ENCODE peak calls at places on chromosomes 1 and 21, in four cellular contexts. V is GM12878, W is HCT116, R is HepG2. T is an unnamed sample.

GRCh38 chr1:94001397-94002045 is 92.3 kb upstream of the GCLM start:
- DNase-seq in W (no peak), R (no peak), V (no peak), T (no peak)

GRCh38 chr21:42651515-42652401 is 1.7 kb upstream of the PDE9A start:
- DNase-seq in V (no peak), W (no peak), R (no peak), T (no peak)

GRCh38 chr1:168164771-168165170 is 14.0 kb upstream of the TIPRL start:
- DNase-seq in V (no peak), R (no peak), W (no peak), T (no peak)

GRCh38 chr1:211511947-211512346 is 20.0 kb upstream of the RD3 start:
- DNase-seq in R (no peak), W (no peak), V (no peak), T (no peak)

GRCh38 chr1:67668660-67669059 is 16.3 kb upstream of the GADD45A start:
- DNase-seq in W (no peak), R (no peak), V (no peak), T (no peak)

GRCh38 chr1:47478090-47478489 is 40.2 kb downstream of the FOXD2 start:
- DNase-seq in V (no peak), R (peak), W (no peak), T (no peak)

GRCh38 chr1:23424171-23424959 is at the start of gene TCEA3:
- DNase-seq in R (peak), W (no peak), V (no peak), T (no peak)

GRCh38 chr1:168279253-168279652 is 1.4 kb upstream of the TBX19 start:
- DNase-seq in R (no peak), W (no peak), V (no peak), T (peak)

GRCh38 chr1:79193211-79194079 is 186.9 kb upstream of the ADGRL4 start:
- DNase-seq in W (peak), R (no peak), V (peak), T (no peak)

GRCh38 chr1:53183277-53183990 is 13.2 kb upstream of the CPT2 start:
- DNase-seq in R (peak), V (no peak), W (no peak), T (peak)

GRCh38 chr1:225817611-225818061 is 7.7 kb downstream of the EPHX1 start:
- DNase-seq in R (peak), W (peak), V (no peak), T (peak)

GRCh38 chr1:35288761-35289160 is 20.3 kb downstream of the ZMYM4 start:
- DNase-seq in W (no peak), R (peak), V (no peak), T (no peak)

GRCh38 chr21:46004168-46004861 is 22.7 kb downstream of the COL6A1 start:
- DNase-seq in W (no peak), R (no peak), V (no peak), T (no peak)

GRCh38 chr1:150562384-150563339 is 13.5 kb downstream of the ADAMTSL4 start:
- DNase-seq in R (no peak), V (peak), W (no peak), T (no peak)

GRCh38 chr1:63827411-63828321 is 53.8 kb downstream of the ROR1 start:
- DNase-seq in W (no peak), R (no peak), V (no peak), T (no peak)

GRCh38 chr1:180156631-180157091 is 2.0 kb downstream of the QSOX1 start:
- DNase-seq in V (no peak), W (no peak), R (no peak), T (no peak)

GRCh38 chr1:226825037-226825745 is 45.2 kb upstream of the PSEN2 start:
- DNase-seq in V (peak), W (no peak), R (no peak), T (no peak)

GRCh38 chr1:28602536-28603439 is 10.7 kb downstream of the RAB42 start:
- DNase-seq in R (peak), V (no peak), W (no peak), T (peak)

GRCh38 chr21:46325073-46325912 is 1.3 kb downstream of the PCNT start:
- DNase-seq in V (no peak), W (peak), R (peak), T (peak)

GRCh38 chr1:77036560-77036959 is 169.3 kb downstream of the ST6GALNAC5 start:
- DNase-seq in V (no peak), W (no peak), R (no peak), T (peak)

GRCh38 chr1:24186031-24186710 is 918 bp downstream of the IFNLR1 start:
- DNase-seq in R (no peak), V (no peak), W (no peak), T (no peak)

GRCh38 chr1:26530898-26531598 is 1.5 kb downstream of the RPS6KA1 start:
- DNase-seq in W (peak), V (no peak), R (peak), T (peak)

GRCh38 chr1:231603598-231604275 is 22.9 kb upstream of the DISC1 start:
- DNase-seq in V (no peak), R (peak), W (peak), T (peak)

GRCh38 chr1:215932558-215932957 is 365.5 kb downstream of the KCTD3 start:
- DNase-seq in V (no peak), R (no peak), W (no peak), T (no peak)

GRCh38 chr21:35204850-35205564 is 155.9 kb upstream of the RUNX1 start:
- DNase-seq in W (no peak), R (no peak), V (no peak), T (peak)

GRCh38 chr1:224447251-224447650 is 12.7 kb upstream of the WDR26 start:
- DNase-seq in W (no peak), R (no peak), V (no peak), T (no peak)

GRCh38 chr1:209567788-209568187 is 15.7 kb upstream of the CAMK1G start:
- DNase-seq in V (no peak), R (no peak), W (no peak), T (no peak)

GRCh38 chr1:156310962-156311361 is 11.9 kb upstream of the VHLL start:
- DNase-seq in R (no peak), V (no peak), W (no peak), T (no peak)

GRCh38 chr1:7218210-7218832 is 433.1 kb downstream of the CAMTA1 start:
- DNase-seq in V (no peak), W (peak), R (peak), T (peak)

GRCh38 chr1:172978595-172978994 is 72.1 kb downstream of the TNFSF18 start:
- DNase-seq in W (no peak), V (no peak), R (no peak), T (no peak)

GRCh38 chr1:47881505-47882442 is 115.4 kb downstream of the TRABD2B start:
- DNase-seq in V (no peak), R (no peak), W (no peak), T (no peak)

GRCh38 chr1:103529746-103530145 is 4.2 kb downstream of the RNPC3 start:
- DNase-seq in W (no peak), V (no peak), R (no peak), T (peak)

GRCh38 chr1:198772626-198773025 is 133.8 kb downstream of the PTPRC start:
- DNase-seq in V (no peak), W (no peak), R (no peak), T (no peak)

GRCh38 chr1:15071936-15072335 is 81.6 kb upstream of the TMEM51 start:
- DNase-seq in W (no peak), R (no peak), V (no peak), T (no peak)

GRCh38 chr1:23200885-23201284 is 16.4 kb downstream of the HTR1D start:
- DNase-seq in W (no peak), R (no peak), V (no peak), T (peak)

GRCh38 chr1:50981741-50982140 is 11.7 kb downstream of the CDKN2C start:
- DNase-seq in W (no peak), V (no peak), R (no peak), T (no peak)

GRCh38 chr1:119449964-119450363 is 35.0 kb downstream of the HSD3B2 start:
- DNase-seq in V (no peak), W (no peak), R (peak), T (peak)

GRCh38 chr1:119448112-119448511 is 33.2 kb downstream of the HSD3B2 start:
- DNase-seq in W (no peak), R (no peak), V (no peak), T (no peak)

GRCh38 chr1:119451158-119451557 is 36.2 kb downstream of the HSD3B2 start:
- DNase-seq in W (no peak), R (no peak), V (no peak), T (no peak)

GRCh38 chr1:119453021-119453420 is 38.1 kb downstream of the HSD3B2 start:
- DNase-seq in V (no peak), R (no peak), W (no peak), T (no peak)

GRCh38 chr1:119452085-119452484 is 37.1 kb downstream of the HSD3B2 start:
- DNase-seq in W (no peak), R (no peak), V (no peak), T (no peak)
- TF ChIP-seq REST in W (no peak), R (no peak), V (no peak), T (no peak)

GRCh38 chr1:40315239-40315794 is 1.8 kb downstream of the COL9A2 start:
- DNase-seq in W (peak), R (peak), V (peak), T (peak)
- TF ChIP-seq POLR2AphosphoS5 in W (peak), R (peak), V (peak), T (no peak)

GRCh38 chr1:10687142-10687715 is 109.2 kb downstream of the CASZ1 start:
- DNase-seq in V (no peak), R (no peak), W (no peak), T (no peak)
- TF ChIP-seq ZNF274 in V (no peak), R (no peak), W (no peak), T (no peak)

DNA sequence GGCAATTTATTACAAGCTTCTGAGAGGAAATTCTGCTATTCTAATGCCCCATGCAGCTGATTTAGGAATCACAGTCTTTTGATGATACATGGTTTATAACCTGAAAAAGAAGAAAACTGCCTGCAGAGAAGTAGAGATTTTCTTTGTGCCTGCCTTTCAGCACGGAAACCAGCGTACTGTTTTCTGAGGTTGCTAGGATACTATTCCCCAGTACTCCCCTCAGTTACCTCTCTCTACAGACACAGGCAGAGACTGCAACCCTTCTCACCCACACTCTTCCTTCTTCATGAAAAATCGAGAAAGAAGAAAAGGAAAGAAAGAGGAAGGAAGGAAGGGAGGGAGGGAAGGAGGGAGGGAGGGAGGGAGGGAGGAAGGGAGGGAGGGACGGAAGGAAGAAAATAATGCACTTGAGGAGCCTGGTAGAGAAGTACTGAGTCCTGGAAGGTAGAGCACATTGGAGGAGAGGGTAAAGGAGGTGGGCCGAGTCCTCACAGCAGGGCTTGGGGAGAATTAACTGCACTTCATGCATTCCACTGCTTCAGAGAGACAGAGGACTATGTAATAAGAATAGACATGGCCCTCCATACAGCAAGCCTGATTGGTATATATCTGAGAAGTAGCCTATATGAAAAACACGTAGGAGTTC is 21.9 kb downstream of the RGS2 start:
- DNase-seq in R (no peak), V (no peak), W (no peak), T (no peak)
- TF ChIP-seq REST in R (no peak), V (no peak), W (no peak), T (no peak)

GRCh38 chr1:153507926-153508583 is 27.7 kb downstream of the S100A6 start:
- DNase-seq in R (no peak), W (no peak), V (no peak), T (no peak)

GRCh38 chr1:153505576-153505975 is 30.2 kb downstream of the S100A6 start:
- DNase-seq in V (no peak), W (no peak), R (no peak), T (no peak)

GRCh38 chr1:153506386-153506785 is 29.4 kb downstream of the S100A6 start:
- DNase-seq in V (no peak), R (no peak), W (no peak), T (no peak)

GRCh38 chr1:153509036-153509435 is 26.8 kb downstream of the S100A6 start:
- DNase-seq in W (no peak), R (no peak), V (no peak), T (no peak)

DNA sequence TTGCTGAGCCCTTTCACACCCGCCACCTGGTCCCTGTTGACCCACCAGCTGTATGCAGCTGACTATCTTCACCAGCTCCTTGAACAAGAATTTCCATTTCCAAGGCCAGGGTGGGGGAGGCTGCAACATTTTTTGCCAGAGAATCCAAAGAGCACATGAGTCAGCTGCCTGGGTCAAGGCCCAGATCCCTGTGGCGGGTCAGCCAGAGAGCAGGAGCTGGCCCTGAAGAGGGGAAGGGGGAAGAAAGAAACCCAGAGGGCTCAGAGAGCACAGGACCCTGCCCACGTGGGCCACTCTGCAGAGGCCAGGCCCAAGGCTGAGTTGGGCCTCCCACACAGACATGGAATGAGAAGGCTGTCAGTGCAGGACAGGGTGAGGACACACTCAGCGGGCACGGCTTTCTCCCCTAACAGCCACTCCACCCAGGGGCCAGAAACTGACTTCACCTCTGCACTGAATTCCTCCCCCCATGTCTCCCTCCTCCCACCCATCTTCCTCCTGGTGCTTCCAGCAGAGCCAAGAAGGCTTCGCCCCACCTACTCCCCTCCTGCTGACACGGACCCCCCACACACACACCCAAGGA is 28.9 kb downstream of the S100A6 start:
- DNase-seq in R (peak), V (no peak), W (no peak), T (no peak)
- TF ChIP-seq POLR2AphosphoS5 in R (no peak), V (no peak), W (peak), T (no peak)

DNA sequence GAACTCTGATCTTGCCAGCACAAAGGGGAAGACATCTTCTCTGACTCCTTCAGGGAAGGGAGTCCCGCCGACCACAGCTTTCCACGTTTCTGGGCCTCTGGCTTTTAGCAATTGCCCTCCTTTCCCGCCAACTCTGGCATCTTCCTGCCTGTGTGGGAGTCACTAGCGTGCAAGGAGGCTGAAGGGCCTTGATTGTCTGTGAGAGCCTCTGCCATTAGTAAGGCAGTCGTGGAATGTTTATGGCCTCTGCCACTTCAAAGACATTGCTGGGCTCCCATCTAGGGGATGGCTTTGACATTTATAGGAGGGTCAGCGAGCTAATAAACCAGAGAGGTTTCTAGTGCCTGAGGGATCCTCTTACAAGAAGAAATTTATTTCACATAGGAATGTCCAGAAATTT is 14.3 kb upstream of the PROK1 start:
- DNase-seq in R (no peak), W (no peak), V (no peak), T (no peak)
- TF ChIP-seq ZNF274 in R (no peak), W (no peak), V (no peak), T (no peak)

GRCh38 chr1:205321959-205322283 is 376 bp upstream of the NUAK2 start:
- DNase-seq in W (no peak), R (no peak), V (no peak), T (no peak)

GRCh38 chr1:205319081-205320018 is 2.2 kb downstream of the NUAK2 start:
- DNase-seq in W (no peak), V (no peak), R (peak), T (no peak)

GRCh38 chr1:205323794-205324193 is 2.2 kb upstream of the NUAK2 start:
- DNase-seq in V (no peak), W (no peak), R (no peak), T (no peak)

GRCh38 chr1:205318231-205318991 is 3.1 kb downstream of the NUAK2 start:
- DNase-seq in W (no peak), V (no peak), R (peak), T (no peak)

GRCh38 chr1:205321109-205321958 is at the start of gene NUAK2:
- DNase-seq in R (peak), W (peak), V (no peak), T (peak)
- TF ChIP-seq REST in R (no peak), W (no peak), V (no peak), T (no peak)

GRCh38 chr1:234772345-234773147 is 162.6 kb upstream of the IRF2BP2 start:
- DNase-seq in W (peak), V (peak), R (peak), T (peak)
- TF ChIP-seq POLR2AphosphoS5 in W (peak), V (peak), R (no peak), T (no peak)

GRCh38 chr1:1213919-1214599 is at the start of gene TNFRSF4:
- DNase-seq in R (no peak), W (no peak), V (no peak), T (no peak)
- TF ChIP-seq ZNF274 in R (no peak), W (no peak), V (no peak), T (no peak)